ENCODE peak calls at places on chromosome X, in seven cellular contexts. D is IMR-90, X is endothelial cell of umbilical vein, S is upper lobe of right lung, Z is fibroblast of lung, Y is GM10248, L is B cell. R is an unnamed sample.

GRCh38 chrX:107551546-107551945 is 76.8 kb upstream of the PRPS1 start:
- DNase-seq in Z (no peak), L (no peak), S (peak), D (no peak), Y (no peak), X (no peak), R (no peak)

GRCh38 chrX:14670819-14671218 is 141.5 kb downstream of the GLRA2 start:
- DNase-seq in X (no peak), S (no peak), Y (peak), D (no peak), L (no peak), Z (no peak), R (no peak)

GRCh38 chrX:120358687-120359086 is 3.2 kb upstream of the ATP1B4 start:
- DNase-seq in L (no peak), D (no peak), S (no peak), Y (no peak), X (no peak), Z (no peak), R (no peak)

GRCh38 chrX:86023806-86024205 is 23.6 kb downstream of the CHM start:
- DNase-seq in D (no peak), Z (no peak), Y (no peak), X (no peak), S (no peak), L (no peak), R (no peak)

GRCh38 chrX:45400380-45400779 is 199.7 kb upstream of the DIPK2B start:
- DNase-seq in Y (no peak), D (peak), X (no peak), S (no peak), L (no peak), Z (peak), R (no peak)

GRCh38 chrX:134725103-134725690 is 66.9 kb upstream of the PLAC1 start:
- DNase-seq in D (no peak), Z (no peak), X (no peak), S (no peak), L (no peak), Y (no peak), R (no peak)

GRCh38 chrX:46837543-46838481 is 969 bp downstream of the RP2 start:
- DNase-seq in D (peak), L (no peak), X (peak), Z (peak), Y (peak), S (no peak), R (no peak)

GRCh38 chrX:66074920-66075879 is 35.3 kb upstream of the VSIG4 start:
- DNase-seq in X (no peak), Z (no peak), Y (no peak), D (no peak), S (no peak), L (peak), R (no peak)

GRCh38 chrX:132750312-132751042 is 208.0 kb downstream of the HS6ST2 start:
- DNase-seq in L (no peak), X (no peak), S (no peak), Y (no peak), D (no peak), Z (no peak), R (no peak)

GRCh38 chrX:17788439-17788838 is 51.1 kb downstream of the SCML1 start:
- DNase-seq in L (no peak), Y (peak), D (peak), Z (peak), X (peak), S (peak), R (no peak)

GRCh38 chrX:132045456-132045855 is 22.4 kb downstream of the STK26 start:
- DNase-seq in Y (no peak), L (no peak), Z (no peak), S (no peak), X (peak), D (no peak), R (no peak)

GRCh38 chrX:85089321-85089840 is 85.7 kb downstream of the APOOL start:
- DNase-seq in X (no peak), D (no peak), S (no peak), L (no peak), Z (no peak), Y (no peak), R (no peak)

GRCh38 chrX:129755779-129756650 is 17.2 kb downstream of the XPNPEP2 start:
- DNase-seq in L (no peak), S (no peak), X (no peak), Z (no peak), D (no peak), Y (peak), R (no peak)

GRCh38 chrX:77505227-77505626 is 58.0 kb downstream of the FGF16 start:
- DNase-seq in Z (peak), X (peak), D (peak), L (no peak), S (no peak), Y (no peak), R (no peak)

GRCh38 chrX:7316887-7317286 is 168.9 kb upstream of the PUDP start:
- DNase-seq in X (no peak), L (no peak), Y (no peak), Z (peak), S (no peak), D (peak), R (no peak)

GRCh38 chrX:50098749-50099148 is 102.1 kb downstream of the AKAP4 start:
- DNase-seq in Z (no peak), L (no peak), X (no peak), Y (no peak), D (no peak), S (no peak), R (no peak)

GRCh38 chrX:17792842-17793241 is 55.5 kb downstream of the SCML1 start:
- DNase-seq in L (no peak), Z (no peak), X (no peak), S (no peak), Y (no peak), D (no peak), R (no peak)

GRCh38 chrX:22399793-22400192 is 127.1 kb downstream of the CBLL2 start:
- DNase-seq in X (no peak), S (no peak), L (no peak), Z (peak), Y (no peak), D (peak), R (no peak)

GRCh38 chrX:7941390-7942042 is 14.3 kb upstream of the PNPLA4 start:
- DNase-seq in X (peak), L (no peak), Z (peak), D (peak), S (no peak), Y (no peak), R (no peak)

GRCh38 chrX:66126671-66127070 is 37.4 kb upstream of the HEPH start:
- DNase-seq in S (no peak), D (no peak), L (no peak), X (no peak), Y (no peak), Z (no peak), R (no peak)

GRCh38 chrX:119482497-119483480 is 14.5 kb downstream of the SLC25A5 start:
- DNase-seq in X (peak), Y (peak), L (peak), S (peak), Z (peak), D (peak), R (no peak)

GRCh38 chrX:112687189-112687691 is 7.5 kb upstream of the LHFPL1 start:
- DNase-seq in S (no peak), L (no peak), D (peak), X (no peak), Y (no peak), Z (peak), R (no peak)

GRCh38 chrX:72062890-72063289 is 68.8 kb downstream of the RTL5 start:
- DNase-seq in L (no peak), Y (no peak), Z (peak), D (no peak), X (no peak), S (no peak), R (no peak)

GRCh38 chrX:18389968-18390367 is 35.4 kb upstream of the CDKL5 start:
- DNase-seq in Z (no peak), S (no peak), Y (no peak), X (no peak), L (no peak), D (no peak), R (no peak)

GRCh38 chrX:28312965-28313364 is 274.3 kb upstream of the IL1RAPL1 start:
- DNase-seq in S (no peak), D (peak), Z (no peak), L (no peak), X (no peak), Y (no peak), R (no peak)

GRCh38 chrX:130418740-130419139 is 17.0 kb downstream of the RBMX2 start:
- DNase-seq in Z (no peak), Y (no peak), S (no peak), D (no peak), X (no peak), L (no peak), R (no peak)

GRCh38 chrX:64206556-64207162 is 1.2 kb upstream of the AMER1 start:
- DNase-seq in Z (peak), X (no peak), S (peak), Y (no peak), D (peak), L (no peak), R (no peak)

GRCh38 chrX:64204252-64204651 is 1.3 kb downstream of the AMER1 start:
- DNase-seq in Z (peak), D (peak), Y (no peak), L (no peak), X (no peak), S (peak), R (no peak)

GRCh38 chrX:64204701-64205440 is 637 bp downstream of the AMER1 start:
- DNase-seq in Y (peak), D (peak), X (peak), Z (peak), S (peak), L (no peak), R (no peak)

GRCh38 chrX:64205441-64205734 is at the start of gene AMER1:
- DNase-seq in D (no peak), Y (no peak), S (no peak), L (peak), Z (no peak), X (no peak), R (no peak)

GRCh38 chrX:64205735-64206491 is 405 bp upstream of the AMER1 start:
- DNase-seq in S (peak), Y (peak), Z (peak), D (peak), X (peak), L (peak), R (peak)
- TF ChIP-seq CTCF in S (peak), Y (no peak), Z (no peak), D (no peak), X (peak), L (no peak), R (no peak)

GRCh38 chrX:13126785-13127184 is 82.4 kb upstream of the FAM9C start:
- DNase-seq in Y (no peak), D (no peak), L (no peak), X (no peak), S (no peak), Z (no peak), R (no peak)
- TF ChIP-seq CTCF in Y (no peak), D (no peak), L (no peak), X (no peak), S (no peak), Z (no peak), R (no peak)

GRCh38 chrX:67723580-67724351 is 179.9 kb downstream of the AR start:
- DNase-seq in Z (no peak), L (no peak), X (no peak), Y (no peak), S (no peak), D (no peak), R (no peak)

GRCh38 chrX:67726028-67726427 is 182.2 kb downstream of the AR start:
- DNase-seq in D (no peak), Y (no peak), S (no peak), X (no peak), Z (no peak), L (no peak), R (no peak)

GRCh38 chrX:67725471-67725870 is 181.7 kb downstream of the AR start:
- DNase-seq in L (no peak), Y (no peak), D (no peak), Z (no peak), X (no peak), S (no peak), R (no peak)

GRCh38 chrX:67727576-67727975 is 183.8 kb downstream of the AR start:
- DNase-seq in X (no peak), Z (no peak), D (no peak), Y (no peak), S (no peak), L (no peak), R (no peak)

DNA sequence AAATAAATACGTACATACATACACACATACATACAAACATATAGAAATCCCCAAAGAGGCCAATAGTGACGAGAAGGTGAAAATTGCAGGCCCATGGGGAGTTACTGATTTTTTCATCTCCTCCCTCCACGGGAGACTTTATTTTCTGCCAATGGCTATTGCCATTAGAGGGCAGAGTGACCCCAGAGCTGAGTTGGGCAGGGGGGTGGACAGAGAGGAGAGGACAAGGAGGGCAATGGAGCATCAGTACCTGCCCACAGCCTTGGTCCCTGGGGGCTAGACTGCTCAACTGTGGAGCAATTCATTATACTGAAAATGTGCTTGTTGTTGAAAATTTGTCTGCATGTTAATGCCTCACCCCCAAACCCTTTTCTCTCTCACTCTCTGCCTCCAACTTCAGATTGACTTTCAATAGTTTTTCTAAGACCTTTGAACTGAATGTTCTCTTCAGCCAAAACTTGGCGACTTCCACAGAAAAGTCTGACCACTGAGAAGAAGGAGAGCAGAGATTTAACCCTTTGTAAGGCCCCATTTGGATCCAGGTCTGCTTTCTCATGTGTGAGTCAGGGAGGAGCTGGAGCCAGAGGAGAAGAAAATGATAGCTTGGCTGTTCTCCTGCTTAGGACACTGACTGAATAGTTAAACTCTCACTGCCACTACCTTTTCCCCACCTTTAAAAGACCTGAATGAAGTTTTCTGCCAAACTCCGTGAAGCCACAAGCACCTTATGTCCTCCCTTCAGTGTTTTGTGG is 180.7 kb downstream of the AR start:
- DNase-seq in Z (peak), S (no peak), X (no peak), Y (no peak), D (no peak), L (no peak), R (no peak)
- TF ChIP-seq CTCF in Z (peak), S (peak), X (no peak), Y (no peak), D (no peak), L (no peak), R (no peak)

GRCh38 chrX:10769165-10769564 is 148.8 kb upstream of the MID1 start:
- DNase-seq in Y (peak), S (no peak), D (peak), L (no peak), X (peak), Z (peak), R (no peak)
- TF ChIP-seq CTCF in Y (peak), S (peak), D (peak), L (peak), X (peak), Z (peak), R (no peak)

R was measured in thoracic aorta.